ENCODE peak calls at places on chromosomes 16 and 17, in nine cellular contexts. X is SJSA1; A is spleen; N is astrocyte; O is hepatocyte; C is lung; W is effector memory CD4-positive, alpha-beta T cell; D is psoas muscle; T is neural progenitor cell. E is an unnamed sample.
A peak's percentile ranks its signal among the peaks of the same experiment; 100 is the strongest.

GRCh38 chr17:41176744-41177387 is 1.2 kb downstream of the KRTAP4-2 start:
- DNase-seq in X (no peak), A (no peak), N (no peak), O (no peak), C (no peak), W (no peak), D (no peak), T (no peak), E (no peak)

GRCh38 chr17:83056583-83057396 is 22.6 kb upstream of the METRNL start:
- DNase-seq in X (no peak), A (peak; percentile 74), N (no peak), O (no peak), C (no peak), W (no peak), D (no peak), T (peak; percentile 0), E (no peak)

GRCh38 chr17:65990593-65990992 is 201.3 kb downstream of the CEP112 start:
- DNase-seq in X (no peak), A (no peak), N (no peak), O (no peak), C (no peak), W (no peak), D (no peak), T (no peak), E (no peak)

GRCh38 chr16:67781548-67781921 is 24.8 kb downstream of the RANBP10 start:
- DNase-seq in X (no peak), A (no peak), N (no peak), O (no peak), C (no peak), W (no peak), D (no peak), T (no peak), E (no peak)

GRCh38 chr16:5058476-5058875 is 7.3 kb downstream of the C16orf89 start:
- DNase-seq in X (no peak), A (peak; percentile 70), N (no peak), O (no peak), C (no peak), W (no peak), D (no peak), T (peak; percentile 87), E (no peak)

GRCh38 chr17:37478187-37478586 is 11.5 kb upstream of the DUSP14 start:
- DNase-seq in X (no peak), A (no peak), N (no peak), O (no peak), C (no peak), W (no peak), D (peak; percentile 60), T (no peak), E (no peak)

GRCh38 chr16:3149630-3150345 is 15.0 kb downstream of the ZNF213 start:
- DNase-seq in X (peak; percentile 70), A (peak; percentile 90), N (peak; percentile 40), O (peak; percentile 90), C (peak; percentile 71), W (no peak), D (peak; percentile 79), T (peak; percentile 88), E (no peak)

GRCh38 chr17:1707107-1707506 is 3.1 kb downstream of the TLCD2 start:
- DNase-seq in X (no peak), A (no peak), N (no peak), O (no peak), C (no peak), W (peak; percentile 52), D (no peak), T (no peak), E (no peak)

GRCh38 chr16:22065252-22065651 is 27.1 kb upstream of the VWA3A start:
- DNase-seq in X (no peak), A (no peak), N (no peak), O (no peak), C (no peak), W (no peak), D (no peak), T (no peak), E (no peak)

GRCh38 chr17:78748730-78749317 is 33.2 kb downstream of the CYTH1 start:
- DNase-seq in X (no peak), A (peak; percentile 92), N (peak; percentile 48), O (no peak), C (peak; percentile 62), W (peak; percentile 64), D (peak; percentile 45), T (no peak), E (no peak)

GRCh38 chr16:12535535-12536411 is 267.9 kb downstream of the CPPED1 start:
- DNase-seq in X (no peak), A (no peak), N (no peak), O (peak; percentile 54), C (no peak), W (no peak), D (no peak), T (peak; percentile 88), E (no peak)

GRCh38 chr16:53822936-53823529 is 119.1 kb downstream of the FTO start:
- DNase-seq in X (peak; percentile 36), A (no peak), N (peak; percentile 52), O (no peak), C (no peak), W (peak; percentile 5), D (no peak), T (no peak), E (no peak)

GRCh38 chr17:47265983-47266541 is 12.4 kb downstream of the ITGB3 start:
- DNase-seq in X (peak; percentile 89), A (no peak), N (peak; percentile 86), O (peak; percentile 40), C (no peak), W (no peak), D (no peak), T (no peak), E (no peak)

GRCh38 chr17:31424944-31425582 is 33.6 kb downstream of the RAB11FIP4 start:
- DNase-seq in X (no peak), A (peak; percentile 19), N (peak; percentile 17), O (peak; percentile 48), C (no peak), W (no peak), D (no peak), T (peak; percentile 75), E (no peak)

GRCh38 chr17:16467886-16468285 is 24.1 kb downstream of the LRRC75A start:
- DNase-seq in X (no peak), A (no peak), N (no peak), O (no peak), C (no peak), W (no peak), D (no peak), T (no peak), E (no peak)

GRCh38 chr17:16467044-16467443 is 24.9 kb downstream of the LRRC75A start:
- DNase-seq in X (no peak), A (no peak), N (no peak), O (no peak), C (no peak), W (no peak), D (no peak), T (no peak), E (no peak)

GRCh38 chr17:16464641-16465312 is 27.2 kb downstream of the LRRC75A start:
- DNase-seq in X (no peak), A (no peak), N (no peak), O (no peak), C (no peak), W (no peak), D (no peak), T (no peak), E (no peak)

GRCh38 chr17:16465861-16466338 is 26.1 kb downstream of the LRRC75A start:
- DNase-seq in X (no peak), A (no peak), N (no peak), O (peak; percentile 79), C (no peak), W (no peak), D (peak; percentile 50), T (no peak), E (no peak)

DNA sequence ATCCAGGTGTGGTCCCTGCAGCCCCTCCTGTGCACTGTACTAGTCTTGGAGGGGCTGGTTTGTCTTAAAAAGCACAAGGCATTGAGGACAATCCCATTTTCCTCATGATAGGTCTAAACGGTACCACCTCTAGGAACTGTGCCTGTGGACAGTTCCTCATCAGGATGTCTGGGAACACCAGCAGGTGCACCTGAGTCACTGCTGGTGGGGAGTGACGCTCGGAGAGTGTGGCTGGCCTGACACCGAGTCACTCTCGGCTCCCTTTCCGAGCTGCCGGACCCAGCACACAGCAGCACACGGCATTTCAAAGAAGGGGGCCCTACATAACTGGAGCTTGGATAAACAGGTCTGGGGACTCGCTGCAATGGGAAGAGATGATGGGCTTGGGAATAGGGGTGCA is 25.6 kb downstream of the LRRC75A start:
- DNase-seq in X (no peak), A (no peak), N (no peak), O (peak; percentile 55), C (no peak), W (no peak), D (no peak), T (no peak), E (no peak)
- H3K27ac ChIP-seq in X (no peak overlapping the region), A (peak overlapping the region; percentile 80), N (no peak overlapping the region), O (peak overlapping the region; percentile 98), C (no peak overlapping the region), W (no peak overlapping the region), D (no peak overlapping the region), T (no peak overlapping the region), E (no peak overlapping the region)

GRCh38 chr17:79866791-79867190 is 27.6 kb upstream of the CBX4 start:
- DNase-seq in X (peak; percentile 84), A (peak; percentile 55), N (no peak), O (no peak), C (no peak), W (no peak), D (no peak), T (no peak), E (no peak)
- H3K4me3 ChIP-seq in X (no peak overlapping the region), A (no peak overlapping the region), N (no peak overlapping the region), O (no peak overlapping the region), C (no peak overlapping the region), W (no peak overlapping the region), D (no peak overlapping the region), T (no peak overlapping the region), E (no peak overlapping the region)

GRCh38 chr16:20906225-20906870 is 5.8 kb downstream of the LYRM1 start:
- DNase-seq in X (peak; percentile 90), A (no peak), N (peak; percentile 92), O (no peak), C (no peak), W (no peak), D (no peak), T (no peak), E (peak; percentile 68)
- H3K27ac ChIP-seq in X (peak overlapping the region; percentile 91), A (peak overlapping the region; percentile 98), N (peak overlapping the region; percentile 65), O (peak overlapping the region; percentile 73), C (peak overlapping the region; percentile 83), W (no peak overlapping the region), D (peak overlapping the region; percentile 54), T (no peak overlapping the region), E (peak overlapping the region; percentile 96)

DNA sequence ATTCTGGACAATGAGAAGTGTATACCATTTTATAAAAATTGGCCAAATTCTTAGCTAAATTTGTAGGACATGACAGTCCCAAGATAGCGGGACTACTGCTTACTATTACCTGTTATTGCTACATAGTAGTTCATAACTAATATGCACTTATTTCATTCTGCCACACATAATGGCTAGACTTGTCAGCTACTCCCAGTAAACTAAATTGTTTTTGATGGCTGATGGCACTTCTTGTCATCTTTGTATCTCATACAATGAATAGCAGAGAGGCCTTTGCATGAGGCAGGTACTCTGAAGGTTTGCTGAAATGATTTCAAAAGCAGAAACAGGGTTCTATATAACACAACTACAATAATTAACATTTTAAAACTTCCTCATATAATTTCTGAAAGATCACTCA is 44.0 kb downstream of the ITFG1 start:
- DNase-seq in X (no peak), A (no peak), N (no peak), O (no peak), C (no peak), W (no peak), D (no peak), T (no peak), E (no peak)
- H3K4me3 ChIP-seq in X (no peak overlapping the region), A (no peak overlapping the region), N (no peak overlapping the region), O (no peak overlapping the region), C (no peak overlapping the region), W (no peak overlapping the region), D (no peak overlapping the region), T (no peak overlapping the region), E (no peak overlapping the region)